ENCODE peak calls at places on chromosomes 4 and X, in four cellular contexts. One of them, this sample, is unnamed.

GRCh38 chr4:184664445-184665210 is 15.1 kb downstream of the PRIMPOL start:
- DNase-seq in AG08395: peak
- DNase-seq in RPMI7951: peak
- DNase-seq in NCI-H774: no peak
- DNase-seq in this sample: no peak

GRCh38 chr4:126603210-126603609 is 1029.5 kb upstream of the INTU start:
- DNase-seq in AG08395: no peak
- DNase-seq in NCI-H774: no peak
- DNase-seq in RPMI7951: no peak
- DNase-seq in this sample: no peak

GRCh38 chrX:7582191-7582590 is 260.8 kb upstream of the VCX start:
- DNase-seq in AG08395: no peak
- DNase-seq in NCI-H774: no peak
- DNase-seq in RPMI7951: no peak
- DNase-seq in this sample: no peak

GRCh38 chr4:8710946-8711345 is 118.4 kb downstream of the CPZ start:
- DNase-seq in NCI-H774: no peak
- DNase-seq in AG08395: no peak
- DNase-seq in RPMI7951: no peak
- DNase-seq in this sample: no peak

GRCh38 chr4:88820723-88821368 is 123.2 kb upstream of the NAP1L5 start:
- DNase-seq in NCI-H774: no peak
- DNase-seq in AG08395: no peak
- DNase-seq in RPMI7951: no peak
- DNase-seq in this sample: no peak

GRCh38 chr4:147201016-147201415 is 255.4 kb upstream of the TTC29 start:
- DNase-seq in AG08395: no peak
- DNase-seq in NCI-H774: no peak
- DNase-seq in RPMI7951: no peak
- DNase-seq in this sample: no peak

GRCh38 chrX:1306909-1307625 is 29.5 kb upstream of the IL3RA start:
- DNase-seq in RPMI7951: no peak
- DNase-seq in AG08395: no peak
- DNase-seq in NCI-H774: no peak
- DNase-seq in this sample: no peak

GRCh38 chr4:124105212-124105611 is 607.3 kb downstream of the ANKRD50 start:
- DNase-seq in AG08395: peak
- DNase-seq in RPMI7951: peak
- DNase-seq in NCI-H774: no peak
- DNase-seq in this sample: no peak

GRCh38 chrX:20361081-20361889 is 94.6 kb upstream of the RPS6KA3 start:
- DNase-seq in NCI-H774: no peak
- DNase-seq in RPMI7951: peak
- DNase-seq in AG08395: peak
- DNase-seq in this sample: no peak